ENCODE peak calls at places on chromosome 2, in ten cellular contexts. S, Y, T, O, N, W, E, B, I and Q are unnamed samples.

GRCh38 chr2:57880967-57881366 is 165.6 kb upstream of the VRK2 start:
- DNase-seq in S (no peak), Y (no peak), T (no peak), O (no peak), N (no peak), W (no peak), E (no peak), B (no peak), I (no peak), Q (no peak)

GRCh38 chr2:23618265-23618664 is 233.3 kb downstream of the KLHL29 start:
- DNase-seq in S (no peak), Y (no peak), T (no peak), O (no peak), N (no peak), W (no peak), E (no peak), B (no peak), I (no peak), Q (no peak)

GRCh38 chr2:115071534-115071933 is 629.1 kb downstream of the DPP10 start:
- DNase-seq in S (peak), Y (no peak), T (no peak), O (no peak), N (no peak), W (no peak), E (no peak), B (no peak), I (no peak), Q (no peak)

GRCh38 chr2:85420743-85421705 is 2.5 kb downstream of the SH2D6 start:
- DNase-seq in S (peak), Y (peak), T (peak), O (peak), N (peak), W (peak), E (peak), B (peak), I (peak), Q (peak)

GRCh38 chr2:229141626-229142025 is 129.5 kb downstream of the PID1 start:
- DNase-seq in S (no peak), Y (no peak), T (no peak), O (no peak), N (no peak), W (no peak), E (no peak), B (no peak), I (no peak), Q (no peak)

GRCh38 chr2:119216994-119217393 is 6.6 kb upstream of the STEAP3 start:
- DNase-seq in S (no peak), Y (no peak), T (no peak), O (no peak), N (no peak), W (no peak), E (no peak), B (no peak), I (no peak), Q (no peak)

GRCh38 chr2:98696167-98696566 is 34.8 kb downstream of the MGAT4A start:
- DNase-seq in S (no peak), Y (no peak), T (no peak), O (no peak), N (no peak), W (no peak), E (no peak), B (no peak), I (no peak), Q (no peak)

GRCh38 chr2:172208881-172209325 is 106.2 kb upstream of the DLX2 start:
- DNase-seq in S (no peak), Y (no peak), T (no peak), O (no peak), N (no peak), W (no peak), E (no peak), B (no peak), I (no peak), Q (no peak)